ENCODE peak calls at places on chromosomes 4 and X, in five cellular contexts. A is progenitor cell of endocrine pancreas; V is upper lobe of right lung; G is stimulated activated CD8-positive, alpha-beta memory T cell treated with anti-CD3 and anti-CD28 coated beads, Interleukin-15, amount 100 ng/mL, for 4 hours; B is retinal pigment epithelial cell. N is an unnamed sample.

GRCh38 chr4:15161439-15161838 is 159.2 kb downstream of the CPEB2 start:
- DNase-seq in G (no peak), B (no peak), V (no peak), A (no peak), N (no peak)

GRCh38 chrX:123918106-123918721 is 43.3 kb upstream of the STAG2 start:
- DNase-seq in B (peak), A (no peak), G (no peak), V (no peak), N (no peak)

GRCh38 chr4:102036619-102037376 is 246.3 kb downstream of the BANK1 start:
- DNase-seq in G (no peak), A (no peak), V (no peak), B (no peak), N (no peak)

GRCh38 chr4:106584590-106584989 is 216.0 kb upstream of the GIMD1 start:
- DNase-seq in A (no peak), G (no peak), V (no peak), B (no peak), N (no peak)

GRCh38 chrX:100911731-100912130 is 17.0 kb downstream of the XKRX start:
- DNase-seq in B (no peak), A (no peak), V (no peak), G (no peak), N (no peak)

GRCh38 chr4:110595583-110595982 is 27.3 kb downstream of the PITX2 start:
- DNase-seq in V (no peak), B (no peak), G (no peak), A (no peak), N (no peak)

GRCh38 chr4:158131037-158131436 is 41.8 kb downstream of the GASK1B start:
- DNase-seq in V (no peak), G (no peak), B (no peak), A (no peak), N (no peak)

GRCh38 chrX:82412851-82413250 is 1095.2 kb upstream of the POU3F4 start:
- DNase-seq in A (no peak), G (no peak), B (no peak), V (no peak), N (no peak)

GRCh38 chr4:176981551-176981950 is 188.8 kb upstream of the VEGFC start:
- DNase-seq in A (no peak), V (no peak), G (no peak), B (no peak), N (no peak)

GRCh38 chrX:17007134-17007768 is 60.8 kb downstream of the REPS2 start:
- DNase-seq in B (no peak), V (no peak), G (no peak), A (no peak), N (no peak)

GRCh38 chrX:2385224-2385623 is 115.6 kb downstream of the DHRSX start:
- DNase-seq in G (no peak), A (no peak), V (no peak), B (peak), N (no peak)

GRCh38 chr4:177271091-177271490 is 38.6 kb upstream of the NEIL3 start:
- DNase-seq in B (no peak), V (no peak), G (no peak), A (no peak), N (no peak)

GRCh38 chr4:58936436-58936835 is 1826.3 kb upstream of the IGFBP7 start:
- DNase-seq in A (no peak), V (no peak), G (no peak), B (no peak), N (no peak)

GRCh38 chrX:27336466-27337091 is 126.6 kb downstream of the PPP4R3C start:
- DNase-seq in G (no peak), A (no peak), V (no peak), B (no peak), N (peak)